ENCODE peak calls at places on chromosomes 6 and 20, in seven cellular contexts. O is left ventricle myocardium inferior, B is psoas muscle, C is fibroblast of the conjunctiva, G is nephron progenitor cell, R is fibroblast of pulmonary artery, W is breast epithelium. Q is an unnamed sample.
A peak's percentile ranks its signal among the peaks of the same experiment; 100 is the strongest.

GRCh38 chr6:134446228-134446848 is 128.4 kb upstream of the SGK1 start:
- DNase-seq in C (no peak), G (no peak), R (peak; percentile 60), B (no peak), O (no peak), W (no peak), Q (peak; percentile 97)

GRCh38 chr6:139977887-139978332 is 603.5 kb upstream of the CITED2 start:
- DNase-seq in B (no peak), O (no peak), W (no peak), C (no peak), R (peak; percentile 96), G (no peak), Q (peak; percentile 90)

GRCh38 chr20:60262967-60263603 is 304.9 kb downstream of the CDH26 start:
- DNase-seq in R (no peak), G (peak; percentile 42), W (no peak), B (peak; percentile 26), O (peak; percentile 22), C (no peak), Q (no peak)

GRCh38 chr6:111674413-111674812 is 68.7 kb upstream of the TRAF3IP2 start:
- DNase-seq in G (no peak), B (no peak), O (no peak), R (no peak), W (no peak), C (no peak), Q (no peak)

GRCh38 chr6:168371635-168371988 is 52.0 kb upstream of the DACT2 start:
- DNase-seq in O (no peak), G (no peak), C (no peak), R (no peak), B (peak; percentile 13), W (no peak), Q (no peak)

GRCh38 chr6:7974932-7975763 is 64.6 kb upstream of the TXNDC5 start:
- DNase-seq in B (peak; percentile 75), C (peak; percentile 72), W (peak; percentile 80), O (peak; percentile 84), R (peak; percentile 100), G (no peak), Q (peak; percentile 87)

GRCh38 chr6:112116215-112116614 is 28.8 kb downstream of the FAM229B start:
- DNase-seq in W (no peak), G (no peak), C (no peak), R (no peak), O (no peak), B (no peak), Q (no peak)

GRCh38 chr20:57403216-57403615 is 12.0 kb downstream of the RBM38 start:
- DNase-seq in B (no peak), G (no peak), R (no peak), W (no peak), O (no peak), C (no peak), Q (no peak)

GRCh38 chr6:13183446-13184088 is 144.8 kb downstream of the TBC1D7 start:
- DNase-seq in O (no peak), W (no peak), C (no peak), B (no peak), R (no peak), G (no peak), Q (no peak)

Q was measured in foreskin melanocyte.